ENCODE peak calls at places on chromosomes 5 and 9, in ten cellular contexts. K is GM06990, R is AG10803, L is fibroblast of the aortic adventitia, E is body of pancreas, V is esophagus squamous epithelium, C is H9, N is HCT116, D is cardiac fibroblast, P is dorsolateral prefrontal cortex. J is an unnamed sample.

GRCh38 chr5:7372399-7372798 is 23.5 kb upstream of the ADCY2 start:
- DNase-seq in K (no peak), R (no peak), L (no peak), E (no peak), V (no peak), C (peak; percentile 68), N (no peak), D (no peak), P (no peak), J (no peak)

GRCh38 chr9:115422932-115423440 is 305.0 kb upstream of the TNC start:
- DNase-seq in K (no peak), R (peak; percentile 38), L (no peak), E (no peak), V (no peak), C (no peak), N (no peak), D (no peak), P (no peak), J (no peak)

GRCh38 chr9:81513049-81513448 is 176.3 kb downstream of the TLE1 start:
- DNase-seq in K (no peak), R (no peak), L (no peak), E (no peak), V (no peak), C (no peak), N (no peak), D (no peak), P (no peak), J (no peak)

GRCh38 chr5:110900829-110901228 is 162.0 kb downstream of the SLC25A46 start:
- DNase-seq in K (no peak), R (no peak), L (peak; percentile 96), E (no peak), V (no peak), C (no peak), N (no peak), D (peak; percentile 64), P (no peak), J (peak; percentile 49)

GRCh38 chr5:137333461-137333860 is 165.7 kb downstream of the SPOCK1 start:
- DNase-seq in K (no peak), R (no peak), L (no peak), E (no peak), V (no peak), C (no peak), N (no peak), D (no peak), P (peak; percentile 49), J (no peak)

GRCh38 chr5:13188393-13188792 is 756.1 kb downstream of the DNAH5 start:
- DNase-seq in K (no peak), R (peak; percentile 23), L (peak; percentile 0), E (no peak), V (no peak), C (no peak), N (no peak), D (no peak), P (no peak), J (no peak)

GRCh38 chr9:265209-265900 is 50.7 kb downstream of the DOCK8 start:
- DNase-seq in K (no peak), R (no peak), L (no peak), E (no peak), V (no peak), C (no peak), N (no peak), D (no peak), P (no peak), J (no peak)

GRCh38 chr5:175809531-175810121 is 61.8 kb upstream of the CPLX2 start:
- DNase-seq in K (no peak), R (peak; percentile 85), L (peak; percentile 30), E (no peak), V (no peak), C (no peak), N (peak; percentile 37), D (peak; percentile 26), P (peak; percentile 65), J (peak; percentile 86)

DNA sequence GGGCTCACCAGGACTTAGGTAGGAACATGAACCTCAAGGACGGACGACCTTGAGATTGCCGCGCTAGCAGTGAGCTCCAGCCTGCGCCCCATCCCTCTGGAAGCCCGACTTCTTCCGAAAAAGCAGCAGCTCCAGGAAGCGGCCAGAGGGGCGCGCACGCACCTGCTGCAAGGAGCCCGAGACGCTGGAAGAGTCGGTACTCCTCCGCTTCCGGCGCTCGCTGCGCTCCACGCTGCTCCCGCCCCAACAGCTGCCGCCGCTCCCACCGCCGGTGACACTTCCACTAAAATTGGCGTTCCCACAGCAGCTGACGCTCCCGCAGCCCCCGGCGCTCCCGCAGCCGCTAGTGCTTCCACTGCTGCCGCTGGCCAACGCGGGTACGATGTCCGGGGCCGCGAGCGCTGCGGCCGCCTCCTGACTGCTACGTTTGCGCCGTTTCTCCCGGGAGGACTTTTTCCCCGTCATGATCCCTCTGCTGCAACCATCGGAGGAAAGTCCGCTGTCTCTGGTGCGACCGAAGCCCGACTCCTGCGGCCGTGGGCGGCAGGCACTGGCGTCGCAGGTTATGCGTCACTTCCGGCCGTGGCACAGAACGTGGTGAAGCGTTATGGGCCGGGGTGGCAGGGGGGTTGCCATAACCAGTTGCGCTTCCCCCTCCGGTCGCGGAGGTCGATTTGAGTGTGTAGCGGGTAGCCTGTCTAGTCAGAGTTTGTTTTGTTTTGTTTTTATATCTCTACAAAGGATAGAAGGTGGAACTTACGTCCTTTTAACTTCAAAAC is at the start of gene CAAP1:
- DNase-seq in K (peak; percentile 92), R (peak; percentile 89), L (peak; percentile 88), E (peak; percentile 94), V (peak; percentile 81), C (peak; percentile 93), N (peak; percentile 84), D (peak; percentile 92), P (peak; percentile 93), J (peak; percentile 38)
- TF ChIP-seq CTCF in K (peak; percentile 60), R (peak; percentile 44), L (peak; percentile 52), E (peak; percentile 17), V (peak; percentile 42), C (peak; percentile 55), N (peak; percentile 25), D (peak; percentile 36), P (peak; percentile 41), J (peak; percentile 58)

DNA sequence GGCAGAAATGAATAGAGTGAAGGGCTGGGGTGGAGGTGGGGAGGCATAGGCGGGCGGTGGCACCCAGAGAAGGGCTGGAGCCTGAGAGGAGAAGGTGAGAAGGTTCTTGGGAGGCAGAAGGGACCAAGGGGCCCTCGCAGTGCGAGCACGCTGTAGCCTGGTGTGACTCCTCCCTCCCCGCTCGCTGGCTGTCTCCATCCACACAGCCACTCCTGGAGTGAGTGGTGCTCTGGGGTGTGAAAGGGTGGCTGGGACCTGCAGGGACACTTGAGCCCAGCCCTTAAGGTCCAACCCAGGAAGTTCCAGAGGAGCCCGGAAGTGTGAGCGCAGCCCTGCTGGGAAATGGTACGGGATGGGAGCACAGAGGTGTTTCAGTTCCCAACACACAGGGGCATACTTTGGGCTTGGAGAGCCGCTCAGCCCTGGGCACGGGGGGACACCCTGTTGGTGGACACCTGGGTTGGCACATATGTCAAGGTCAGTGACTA is 9.3 kb upstream of the SCGB3A1 start:
- DNase-seq in K (no peak), R (no peak), L (no peak), E (no peak), V (no peak), C (peak; percentile 27), N (no peak), D (no peak), P (no peak), J (no peak)
- TF ChIP-seq CTCF in K (no peak), R (no peak), L (no peak), E (no peak), V (no peak), C (no peak), N (no peak), D (no peak), P (no peak), J (no peak)

GRCh38 chr9:131854334-131854733 is 114.5 kb upstream of the RAPGEF1 start:
- DNase-seq in K (no peak), R (peak; percentile 6), L (no peak), E (no peak), V (no peak), C (no peak), N (no peak), D (peak; percentile 47), P (peak; percentile 80), J (no peak)

GRCh38 chr9:131853434-131853833 is 113.6 kb upstream of the RAPGEF1 start:
- DNase-seq in K (no peak), R (no peak), L (no peak), E (no peak), V (no peak), C (no peak), N (no peak), D (no peak), P (no peak), J (no peak)

GRCh38 chr9:131854906-131855504 is 115.1 kb upstream of the RAPGEF1 start:
- DNase-seq in K (no peak), R (peak; percentile 54), L (peak; percentile 22), E (no peak), V (no peak), C (no peak), N (no peak), D (peak; percentile 59), P (peak; percentile 33), J (no peak)

GRCh38 chr9:131860430-131860829 is 120.6 kb upstream of the RAPGEF1 start:
- DNase-seq in K (no peak), R (no peak), L (no peak), E (no peak), V (no peak), C (no peak), N (no peak), D (no peak), P (peak; percentile 53), J (no peak)

GRCh38 chr9:131856105-131856504 is 116.2 kb upstream of the RAPGEF1 start:
- DNase-seq in K (no peak), R (no peak), L (no peak), E (no peak), V (no peak), C (peak; percentile 88), N (no peak), D (no peak), P (no peak), J (no peak)
- TF ChIP-seq CTCF in K (no peak), R (no peak), L (no peak), E (no peak), V (peak; percentile 8), C (peak; percentile 78), N (peak; percentile 59), D (no peak), P (no peak), J (no peak)

GRCh38 chr9:19998823-19999455 is 210.1 kb upstream of the SLC24A2 start:
- DNase-seq in K (peak; percentile 17), R (peak; percentile 25), L (no peak), E (no peak), V (no peak), C (no peak), N (no peak), D (no peak), P (no peak), J (no peak)

GRCh38 chr9:19995619-19996018 is 206.8 kb upstream of the SLC24A2 start:
- DNase-seq in K (no peak), R (no peak), L (no peak), E (no peak), V (no peak), C (no peak), N (no peak), D (no peak), P (no peak), J (no peak)

GRCh38 chr9:19998153-19998552 is 209.3 kb upstream of the SLC24A2 start:
- DNase-seq in K (peak; percentile 5), R (peak; percentile 4), L (peak; percentile 29), E (no peak), V (no peak), C (no peak), N (peak; percentile 12), D (peak; percentile 47), P (no peak), J (no peak)

GRCh38 chr9:20001058-20001457 is 212.2 kb upstream of the SLC24A2 start:
- DNase-seq in K (no peak), R (no peak), L (no peak), E (no peak), V (no peak), C (no peak), N (no peak), D (no peak), P (no peak), J (no peak)

GRCh38 chr9:19999491-20000057 is 210.7 kb upstream of the SLC24A2 start:
- DNase-seq in K (peak; percentile 67), R (peak; percentile 60), L (peak; percentile 58), E (no peak), V (no peak), C (no peak), N (peak; percentile 49), D (peak; percentile 58), P (no peak), J (peak; percentile 47)
- TF ChIP-seq CTCF in K (no peak), R (no peak), L (no peak), E (no peak), V (no peak), C (no peak), N (no peak), D (no peak), P (no peak), J (no peak)

J was measured in BJ.